ENCODE peak calls at places on chromosomes 2 and 18, in four cellular contexts. One of them, this sample, is unnamed.
A peak's percentile ranks its signal among the peaks of the same experiment; 100 is the strongest.

GRCh38 chr2:207734264-207734635 is 22.8 kb downstream of the CCNYL1 start:
- DNase-seq in DND-41: no peak
- DNase-seq in G401: no peak
- DNase-seq in transverse colon: no peak
- DNase-seq in this sample: peak; percentile 67

GRCh38 chr18:50401888-50402287 is 27.0 kb downstream of the SKA1 start:
- DNase-seq in transverse colon: peak; percentile 64
- DNase-seq in DND-41: peak; percentile 64
- DNase-seq in G401: no peak
- DNase-seq in this sample: peak; percentile 82

GRCh38 chr2:133054297-133054696 is 384.3 kb upstream of the LYPD1 start:
- DNase-seq in transverse colon: no peak
- DNase-seq in G401: no peak
- DNase-seq in DND-41: no peak
- DNase-seq in this sample: no peak

GRCh38 chr2:165825041-165825440 is 31.0 kb upstream of the GALNT3 start:
- DNase-seq in DND-41: no peak
- DNase-seq in transverse colon: no peak
- DNase-seq in G401: peak; percentile 19
- DNase-seq in this sample: peak; percentile 69

GRCh38 chr2:201798252-201798918 is 8.0 kb upstream of the CDK15 start:
- DNase-seq in G401: no peak
- DNase-seq in transverse colon: no peak
- DNase-seq in DND-41: no peak
- DNase-seq in this sample: peak; percentile 39

GRCh38 chr2:163453920-163454319 is 281.9 kb downstream of the FIGN start:
- DNase-seq in transverse colon: no peak
- DNase-seq in G401: no peak
- DNase-seq in DND-41: no peak
- DNase-seq in this sample: no peak

GRCh38 chr2:70641263-70641784 is 87.7 kb upstream of the TGFA start:
- DNase-seq in G401: no peak
- DNase-seq in transverse colon: no peak
- DNase-seq in DND-41: no peak
- DNase-seq in this sample: no peak

GRCh38 chr2:207217442-207217841 is 51.7 kb upstream of the KLF7 start:
- DNase-seq in transverse colon: no peak
- DNase-seq in G401: no peak
- DNase-seq in DND-41: no peak
- DNase-seq in this sample: no peak

GRCh38 chr18:9348079-9348671 is 13.6 kb downstream of the TWSG1 start:
- DNase-seq in DND-41: no peak
- DNase-seq in transverse colon: no peak
- DNase-seq in G401: no peak
- DNase-seq in this sample: peak; percentile 59

GRCh38 chr2:203061346-203061745 is 46.7 kb downstream of the NBEAL1 start:
- DNase-seq in G401: no peak
- DNase-seq in DND-41: no peak
- DNase-seq in transverse colon: no peak
- DNase-seq in this sample: no peak

GRCh38 chr2:190860985-190861721 is 19.5 kb upstream of the GLS start:
- DNase-seq in G401: no peak
- DNase-seq in transverse colon: no peak
- DNase-seq in DND-41: no peak
- DNase-seq in this sample: no peak

GRCh38 chr2:164438490-164439205 is 182.6 kb downstream of the GRB14 start:
- DNase-seq in DND-41: no peak
- DNase-seq in G401: no peak
- DNase-seq in transverse colon: no peak
- DNase-seq in this sample: no peak

GRCh38 chr18:28588884-28589549 is 412.1 kb upstream of the CDH2 start:
- DNase-seq in transverse colon: no peak
- DNase-seq in G401: no peak
- DNase-seq in DND-41: no peak
- DNase-seq in this sample: no peak

GRCh38 chr2:218569661-218570500 is 1.2 kb downstream of the CNOT9 start:
- DNase-seq in transverse colon: peak; percentile 13
- DNase-seq in DND-41: peak; percentile 23
- DNase-seq in G401: no peak
- DNase-seq in this sample: peak; percentile 55

GRCh38 chr18:23108496-23108895 is 26.8 kb upstream of the CABLES1 start:
- DNase-seq in transverse colon: no peak
- DNase-seq in DND-41: no peak
- DNase-seq in G401: no peak
- DNase-seq in this sample: no peak

GRCh38 chr2:68367918-68368656 is 3.0 kb downstream of the PLEK start:
- DNase-seq in G401: no peak
- DNase-seq in DND-41: no peak
- DNase-seq in transverse colon: no peak
- DNase-seq in this sample: no peak

GRCh38 chr2:12050381-12050780 is 303.9 kb downstream of the LPIN1 start:
- DNase-seq in DND-41: peak; percentile 28
- DNase-seq in transverse colon: no peak
- DNase-seq in G401: no peak
- DNase-seq in this sample: no peak

GRCh38 chr18:11529081-11529480 is 80.3 kb upstream of the SLC35G4 start:
- DNase-seq in DND-41: no peak
- DNase-seq in transverse colon: no peak
- DNase-seq in G401: no peak
- DNase-seq in this sample: no peak

GRCh38 chr2:190679813-190680591 is 31.1 kb downstream of the NAB1 start:
- DNase-seq in DND-41: peak; percentile 51
- DNase-seq in G401: peak; percentile 27
- DNase-seq in transverse colon: peak; percentile 73
- DNase-seq in this sample: peak; percentile 61

GRCh38 chr2:118670281-118670680 is 177.2 kb downstream of the EN1 start:
- DNase-seq in G401: no peak
- DNase-seq in transverse colon: no peak
- DNase-seq in DND-41: no peak
- DNase-seq in this sample: no peak

GRCh38 chr2:119230630-119231185 is 7.1 kb downstream of the STEAP3 start:
- DNase-seq in DND-41: no peak
- DNase-seq in G401: no peak
- DNase-seq in transverse colon: no peak
- DNase-seq in this sample: no peak

GRCh38 chr2:150735894-150736498 is 248.5 kb upstream of the RND3 start:
- DNase-seq in transverse colon: no peak
- DNase-seq in DND-41: no peak
- DNase-seq in G401: no peak
- DNase-seq in this sample: no peak

GRCh38 chr2:16109368-16109820 is 169.0 kb downstream of the MYCN start:
- DNase-seq in G401: no peak
- DNase-seq in transverse colon: no peak
- DNase-seq in DND-41: no peak
- DNase-seq in this sample: no peak

GRCh38 chr2:46390036-46390435 is 89.3 kb upstream of the TMEM247 start:
- DNase-seq in G401: no peak
- DNase-seq in DND-41: no peak
- DNase-seq in transverse colon: no peak
- DNase-seq in this sample: no peak

GRCh38 chr2:69466728-69467127 is 29.5 kb upstream of the NFU1 start:
- DNase-seq in DND-41: no peak
- DNase-seq in transverse colon: no peak
- DNase-seq in G401: no peak
- DNase-seq in this sample: peak; percentile 9

GRCh38 chr2:27737676-27738348 is 33.7 kb upstream of the MRPL33 start:
- DNase-seq in G401: no peak
- DNase-seq in DND-41: no peak
- DNase-seq in transverse colon: no peak
- DNase-seq in this sample: peak; percentile 93

GRCh38 chr2:41966431-41966893 is 81.4 kb upstream of the PKDCC start:
- DNase-seq in G401: no peak
- DNase-seq in DND-41: no peak
- DNase-seq in transverse colon: peak; percentile 73
- DNase-seq in this sample: no peak

GRCh38 chr2:190352668-190353536 is 9.5 kb downstream of the INPP1 start:
- DNase-seq in G401: no peak
- DNase-seq in DND-41: no peak
- DNase-seq in transverse colon: no peak
- DNase-seq in this sample: no peak

GRCh38 chr18:63365909-63366269 is 1.1 kb downstream of the KDSR start:
- DNase-seq in DND-41: no peak
- DNase-seq in G401: no peak
- DNase-seq in transverse colon: peak; percentile 24
- DNase-seq in this sample: peak; percentile 24

GRCh38 chr18:48955528-48956261 is 4.9 kb upstream of the SMAD7 start:
- DNase-seq in transverse colon: no peak
- DNase-seq in G401: no peak
- DNase-seq in DND-41: no peak
- DNase-seq in this sample: no peak

GRCh38 chr2:219783551-219783950 is 156.1 kb downstream of the SLC4A3 start:
- DNase-seq in transverse colon: no peak
- DNase-seq in DND-41: no peak
- DNase-seq in G401: no peak
- DNase-seq in this sample: no peak

GRCh38 chr2:52340185-52340584 is 1308.3 kb upstream of the NRXN1 start:
- DNase-seq in DND-41: no peak
- DNase-seq in G401: peak; percentile 9
- DNase-seq in transverse colon: no peak
- DNase-seq in this sample: peak; percentile 49

GRCh38 chr18:48038636-48039035 is 108.2 kb upstream of the SMAD2 start:
- DNase-seq in G401: no peak
- DNase-seq in DND-41: no peak
- DNase-seq in transverse colon: no peak
- DNase-seq in this sample: no peak

GRCh38 chr2:66440692-66441091 is 5.8 kb downstream of the MEIS1 start:
- DNase-seq in G401: no peak
- DNase-seq in DND-41: no peak
- DNase-seq in transverse colon: no peak
- DNase-seq in this sample: peak; percentile 62

GRCh38 chr2:128423788-128424165 is 105.1 kb upstream of the HS6ST1 start:
- DNase-seq in DND-41: no peak
- DNase-seq in transverse colon: peak; percentile 2
- DNase-seq in G401: no peak
- DNase-seq in this sample: no peak

GRCh38 chr2:140667203-140667602 is 1463.6 kb downstream of the LRP1B start:
- DNase-seq in G401: no peak
- DNase-seq in transverse colon: no peak
- DNase-seq in DND-41: no peak
- DNase-seq in this sample: no peak

GRCh38 chr2:64626963-64627760 is 26.6 kb downstream of the SERTAD2 start:
- DNase-seq in transverse colon: no peak
- DNase-seq in G401: no peak
- DNase-seq in DND-41: no peak
- DNase-seq in this sample: no peak

This sample was measured in cardiac muscle cell.